ENCODE peak calls at places on chromosomes 5 and 9, in ten cellular contexts. S, F, W, D, A, U, Y, K, Q and T are unnamed samples.

GRCh38 chr5:120447706-120448239 is 16.3 kb upstream of the PRR16 start:
- DNase-seq in S (peak), F (peak), W (no peak), D (no peak), A (no peak), U (peak), Y (no peak), K (no peak), Q (peak), T (no peak)

GRCh38 chr9:121625590-121625989 is 25.8 kb upstream of the DAB2IP start:
- DNase-seq in S (no peak), F (no peak), W (no peak), D (no peak), A (no peak), U (no peak), Y (no peak), K (no peak), Q (no peak), T (no peak)

GRCh38 chr9:106326493-106326892 is 536.5 kb upstream of the ZNF462 start:
- DNase-seq in S (no peak), F (no peak), W (no peak), D (no peak), A (no peak), U (no peak), Y (no peak), K (no peak), Q (no peak), T (no peak)

GRCh38 chr5:23314827-23315226 is 192.6 kb upstream of the PRDM9 start:
- DNase-seq in S (no peak), F (peak), W (no peak), D (no peak), A (no peak), U (peak), Y (no peak), K (no peak), Q (peak), T (no peak)

GRCh38 chr9:93041108-93041802 is 17.2 kb upstream of the SUSD3 start:
- DNase-seq in S (no peak), F (no peak), W (no peak), D (no peak), A (no peak), U (no peak), Y (no peak), K (no peak), Q (no peak), T (no peak)

GRCh38 chr5:84382363-84383295 is 2.1 kb downstream of the EDIL3 start:
- DNase-seq in S (peak), F (no peak), W (no peak), D (peak), A (peak), U (peak), Y (peak), K (no peak), Q (peak), T (peak)

GRCh38 chr9:133254471-133254870 is 20.5 kb downstream of the ABO start:
- DNase-seq in S (no peak), F (no peak), W (no peak), D (no peak), A (no peak), U (no peak), Y (no peak), K (no peak), Q (no peak), T (no peak)

GRCh38 chr5:164672931-164673694 is 1167.7 kb downstream of the MAT2B start:
- DNase-seq in S (no peak), F (peak), W (no peak), D (no peak), A (no peak), U (peak), Y (peak), K (no peak), Q (peak), T (no peak)

GRCh38 chr5:141636106-141636412 is 590 bp downstream of the HDAC3 start:
- DNase-seq in S (no peak), F (no peak), W (no peak), D (no peak), A (no peak), U (no peak), Y (no peak), K (no peak), Q (no peak), T (no peak)

GRCh38 chr9:2749485-2749884 is 32.2 kb downstream of the KCNV2 start:
- DNase-seq in S (no peak), F (no peak), W (no peak), D (no peak), A (no peak), U (no peak), Y (no peak), K (no peak), Q (no peak), T (no peak)

GRCh38 chr5:180467028-180467427 is 27.2 kb upstream of the CNOT6 start:
- DNase-seq in S (no peak), F (peak), W (no peak), D (peak), A (no peak), U (no peak), Y (no peak), K (no peak), Q (peak), T (peak)
- H3K4me3 ChIP-seq in S (no peak), F (no peak), W (no peak), D (no peak), A (no peak), U (no peak), Y (no peak), K (no peak), Q (no peak), T (no peak)

DNA sequence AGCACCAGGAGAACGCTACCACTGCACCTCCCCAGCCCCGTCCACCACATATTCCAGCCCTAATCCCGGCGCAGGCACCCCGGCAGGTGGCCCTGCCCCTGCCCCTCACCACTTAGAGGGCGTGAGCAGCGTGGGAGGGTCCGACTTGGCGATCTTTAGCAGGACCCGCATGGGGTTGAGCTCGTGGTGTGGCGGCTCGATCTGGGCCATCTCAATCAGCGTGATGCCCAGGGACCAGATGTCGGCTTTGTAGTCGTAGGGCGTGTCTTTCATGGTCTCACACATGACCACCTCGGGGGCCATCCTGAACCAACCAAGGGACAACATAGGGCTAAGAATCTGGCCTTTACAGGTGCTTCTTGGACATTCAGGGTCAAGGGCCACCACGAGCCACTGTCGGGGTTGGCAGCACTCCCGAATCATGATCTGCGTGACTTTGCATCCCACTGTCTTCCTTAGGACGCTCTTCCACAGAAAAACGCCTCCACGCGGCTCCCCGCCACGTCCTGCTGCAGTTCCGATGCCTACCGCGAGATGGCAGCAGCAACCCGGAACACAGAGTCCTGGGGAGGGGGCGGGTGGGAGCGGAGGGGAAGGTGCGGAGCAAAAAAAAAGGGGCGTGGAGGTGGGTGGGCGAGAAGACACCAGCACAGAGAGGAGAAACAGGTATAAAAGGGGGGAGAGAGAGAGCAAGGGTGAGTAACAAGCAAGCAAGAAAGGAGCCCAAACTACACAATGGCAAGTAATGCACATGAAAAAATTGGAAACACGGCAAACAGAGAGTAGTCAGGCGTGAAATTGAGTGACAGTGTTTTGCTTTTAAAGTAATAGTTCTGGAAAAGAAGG is 81.3 kb downstream of the STK10 start:
- DNase-seq in S (no peak), F (peak), W (no peak), D (peak), A (peak), U (peak), Y (peak), K (no peak), Q (no peak), T (peak)
- H3K4me3 ChIP-seq in S (peak), F (peak), W (peak), D (no peak), A (peak), U (peak), Y (no peak), K (peak), Q (no peak), T (peak)

DNA sequence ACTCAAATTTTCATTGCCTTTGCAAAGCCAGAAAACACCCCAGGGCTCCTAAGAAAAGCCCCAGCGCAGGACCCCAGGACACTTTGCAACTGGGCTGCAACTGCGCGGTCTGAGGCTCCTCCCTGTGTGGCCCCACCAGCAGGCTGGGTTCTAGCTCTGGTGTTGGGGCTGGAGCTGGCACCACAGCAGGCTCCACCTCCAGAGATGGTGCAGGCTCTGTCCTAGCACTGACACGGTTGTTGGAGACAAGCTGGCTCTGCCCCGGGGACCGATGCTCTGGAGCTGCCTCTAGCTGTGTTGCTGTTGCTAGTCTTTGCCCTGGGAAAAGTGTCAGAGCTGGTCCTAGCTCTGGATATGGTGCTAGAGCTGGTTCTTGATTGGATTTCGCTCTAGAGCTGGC is 13.6 kb downstream of the LCN10 start:
- DNase-seq in S (no peak), F (no peak), W (no peak), D (no peak), A (no peak), U (no peak), Y (peak), K (no peak), Q (no peak), T (no peak)
- H3K4me3 ChIP-seq in S (peak), F (peak), W (peak), D (no peak), A (peak), U (peak), Y (peak), K (peak), Q (peak), T (peak)

GRCh38 chr9:128115187-128116103 is 12.1 kb downstream of the PTGES2 start:
- DNase-seq in S (no peak), F (no peak), W (no peak), D (peak), A (peak), U (no peak), Y (no peak), K (no peak), Q (no peak), T (peak)

GRCh38 chr9:128117613-128118471 is 9.7 kb downstream of the PTGES2 start:
- DNase-seq in S (peak), F (peak), W (peak), D (peak), A (peak), U (peak), Y (peak), K (no peak), Q (peak), T (peak)

GRCh38 chr9:128114326-128115186 is 13.0 kb downstream of the PTGES2 start:
- DNase-seq in S (no peak), F (no peak), W (no peak), D (no peak), A (peak), U (no peak), Y (no peak), K (no peak), Q (no peak), T (peak)

GRCh38 chr9:128116104-128117083 is 11.1 kb downstream of the PTGES2 start:
- DNase-seq in S (no peak), F (no peak), W (no peak), D (no peak), A (peak), U (no peak), Y (no peak), K (no peak), Q (no peak), T (no peak)

GRCh38 chr9:128113526-128114325 is 13.8 kb downstream of the PTGES2 start:
- DNase-seq in S (no peak), F (no peak), W (no peak), D (no peak), A (peak), U (no peak), Y (no peak), K (no peak), Q (no peak), T (peak)
- H3K4me3 ChIP-seq in S (no peak), F (no peak), W (no peak), D (peak), A (no peak), U (no peak), Y (no peak), K (no peak), Q (no peak), T (no peak)